ENCODE peak calls at places on chromosomes 12 and 14, in six cellular contexts. One of them, this sample, is unnamed.

GRCh38 chr14:79496701-79497100 is 714.6 kb downstream of the DIO2 start:
- DNase-seq in fibroblast of mammary gland: no peak
- DNase-seq in thoracic aorta: no peak
- DNase-seq in stimulated activated CD8-positive, alpha-beta memory T cell treated with anti-CD3 and anti-CD28 coated beads, Interleukin-15, amount 100 ng/mL, for 24 hours: no peak
- DNase-seq in stomach: no peak
- DNase-seq in NCI-H226: no peak
- DNase-seq in this sample: no peak

GRCh38 chr14:93894992-93895391 is 32.2 kb upstream of the FAM181A start:
- DNase-seq in fibroblast of mammary gland: no peak
- DNase-seq in thoracic aorta: no peak
- DNase-seq in stimulated activated CD8-positive, alpha-beta memory T cell treated with anti-CD3 and anti-CD28 coated beads, Interleukin-15, amount 100 ng/mL, for 24 hours: no peak
- DNase-seq in stomach: no peak
- DNase-seq in NCI-H226: no peak
- DNase-seq in this sample: no peak

GRCh38 chr12:122813310-122813713 is 21.9 kb upstream of the HIP1R start:
- DNase-seq in fibroblast of mammary gland: no peak
- DNase-seq in thoracic aorta: no peak
- DNase-seq in stimulated activated CD8-positive, alpha-beta memory T cell treated with anti-CD3 and anti-CD28 coated beads, Interleukin-15, amount 100 ng/mL, for 24 hours: no peak
- DNase-seq in stomach: no peak
- DNase-seq in NCI-H226: no peak
- DNase-seq in this sample: no peak

GRCh38 chr12:116174904-116175303 is 102.6 kb downstream of the MED13L start:
- DNase-seq in fibroblast of mammary gland: no peak
- DNase-seq in thoracic aorta: no peak
- DNase-seq in stimulated activated CD8-positive, alpha-beta memory T cell treated with anti-CD3 and anti-CD28 coated beads, Interleukin-15, amount 100 ng/mL, for 24 hours: no peak
- DNase-seq in stomach: no peak
- DNase-seq in NCI-H226: no peak
- DNase-seq in this sample: no peak

GRCh38 chr14:98715054-98715453 is 556.9 kb downstream of the BCL11B start:
- DNase-seq in fibroblast of mammary gland: no peak
- DNase-seq in thoracic aorta: no peak
- DNase-seq in stimulated activated CD8-positive, alpha-beta memory T cell treated with anti-CD3 and anti-CD28 coated beads, Interleukin-15, amount 100 ng/mL, for 24 hours: no peak
- DNase-seq in stomach: no peak
- DNase-seq in NCI-H226: no peak
- DNase-seq in this sample: no peak

GRCh38 chr12:102437511-102437910 is 42.9 kb downstream of the IGF1 start:
- DNase-seq in fibroblast of mammary gland: no peak
- DNase-seq in thoracic aorta: no peak
- DNase-seq in stimulated activated CD8-positive, alpha-beta memory T cell treated with anti-CD3 and anti-CD28 coated beads, Interleukin-15, amount 100 ng/mL, for 24 hours: no peak
- DNase-seq in stomach: no peak
- DNase-seq in NCI-H226: no peak
- DNase-seq in this sample: no peak

GRCh38 chr14:65423986-65424385 is 11.5 kb downstream of the FUT8 start:
- DNase-seq in fibroblast of mammary gland: no peak
- DNase-seq in thoracic aorta: no peak
- DNase-seq in stimulated activated CD8-positive, alpha-beta memory T cell treated with anti-CD3 and anti-CD28 coated beads, Interleukin-15, amount 100 ng/mL, for 24 hours: no peak
- DNase-seq in stomach: no peak
- DNase-seq in NCI-H226: no peak
- DNase-seq in this sample: no peak

GRCh38 chr14:75299064-75299463 is 20.4 kb downstream of the FOS start:
- DNase-seq in fibroblast of mammary gland: peak; percentile 80
- DNase-seq in thoracic aorta: no peak
- DNase-seq in stimulated activated CD8-positive, alpha-beta memory T cell treated with anti-CD3 and anti-CD28 coated beads, Interleukin-15, amount 100 ng/mL, for 24 hours: no peak
- DNase-seq in stomach: no peak
- DNase-seq in NCI-H226: peak; percentile 79
- DNase-seq in this sample: peak; percentile 37

GRCh38 chr12:46131729-46132128 is 137.1 kb downstream of the SLC38A1 start:
- DNase-seq in fibroblast of mammary gland: peak; percentile 7
- DNase-seq in thoracic aorta: no peak
- DNase-seq in stimulated activated CD8-positive, alpha-beta memory T cell treated with anti-CD3 and anti-CD28 coated beads, Interleukin-15, amount 100 ng/mL, for 24 hours: no peak
- DNase-seq in stomach: no peak
- DNase-seq in NCI-H226: no peak
- DNase-seq in this sample: no peak

GRCh38 chr12:98440165-98440581 is 75.2 kb upstream of the TMPO start:
- DNase-seq in fibroblast of mammary gland: peak; percentile 95
- DNase-seq in thoracic aorta: peak; percentile 31
- DNase-seq in stimulated activated CD8-positive, alpha-beta memory T cell treated with anti-CD3 and anti-CD28 coated beads, Interleukin-15, amount 100 ng/mL, for 24 hours: no peak
- DNase-seq in stomach: peak; percentile 35
- DNase-seq in NCI-H226: peak; percentile 95
- DNase-seq in this sample: no peak

GRCh38 chr14:61528591-61529021 is 166.7 kb upstream of the HIF1A start:
- DNase-seq in fibroblast of mammary gland: peak; percentile 97
- DNase-seq in thoracic aorta: no peak
- DNase-seq in stimulated activated CD8-positive, alpha-beta memory T cell treated with anti-CD3 and anti-CD28 coated beads, Interleukin-15, amount 100 ng/mL, for 24 hours: no peak
- DNase-seq in stomach: no peak
- DNase-seq in NCI-H226: peak; percentile 91
- DNase-seq in this sample: no peak

GRCh38 chr12:113057565-113058485 is 1.3 kb downstream of the DTX1 start:
- DNase-seq in fibroblast of mammary gland: no peak
- DNase-seq in thoracic aorta: no peak
- DNase-seq in stimulated activated CD8-positive, alpha-beta memory T cell treated with anti-CD3 and anti-CD28 coated beads, Interleukin-15, amount 100 ng/mL, for 24 hours: no peak
- DNase-seq in stomach: no peak
- DNase-seq in NCI-H226: no peak
- DNase-seq in this sample: no peak

GRCh38 chr14:89212386-89213235 is 204.4 kb downstream of the FOXN3 start:
- DNase-seq in fibroblast of mammary gland: no peak
- DNase-seq in thoracic aorta: no peak
- DNase-seq in stimulated activated CD8-positive, alpha-beta memory T cell treated with anti-CD3 and anti-CD28 coated beads, Interleukin-15, amount 100 ng/mL, for 24 hours: no peak
- DNase-seq in stomach: no peak
- DNase-seq in NCI-H226: no peak
- DNase-seq in this sample: no peak

GRCh38 chr14:93964820-93965286 is 11.5 kb downstream of the ASB2 start:
- DNase-seq in fibroblast of mammary gland: no peak
- DNase-seq in thoracic aorta: no peak
- DNase-seq in stimulated activated CD8-positive, alpha-beta memory T cell treated with anti-CD3 and anti-CD28 coated beads, Interleukin-15, amount 100 ng/mL, for 24 hours: no peak
- DNase-seq in stomach: no peak
- DNase-seq in NCI-H226: no peak
- DNase-seq in this sample: no peak

GRCh38 chr14:22551597-22551982 is 37.4 kb downstream of the DAD1 start:
- DNase-seq in fibroblast of mammary gland: no peak
- DNase-seq in thoracic aorta: no peak
- DNase-seq in stimulated activated CD8-positive, alpha-beta memory T cell treated with anti-CD3 and anti-CD28 coated beads, Interleukin-15, amount 100 ng/mL, for 24 hours: no peak
- DNase-seq in stomach: no peak
- DNase-seq in NCI-H226: no peak
- DNase-seq in this sample: no peak

GRCh38 chr14:49982522-49982951 is 89.7 kb downstream of the ARF6 start:
- DNase-seq in fibroblast of mammary gland: peak; percentile 93
- DNase-seq in thoracic aorta: no peak
- DNase-seq in stimulated activated CD8-positive, alpha-beta memory T cell treated with anti-CD3 and anti-CD28 coated beads, Interleukin-15, amount 100 ng/mL, for 24 hours: no peak
- DNase-seq in stomach: no peak
- DNase-seq in NCI-H226: no peak
- DNase-seq in this sample: no peak

GRCh38 chr12:124390442-124391116 is 95.7 kb downstream of the RFLNA start:
- DNase-seq in fibroblast of mammary gland: peak; percentile 83
- DNase-seq in thoracic aorta: no peak
- DNase-seq in stimulated activated CD8-positive, alpha-beta memory T cell treated with anti-CD3 and anti-CD28 coated beads, Interleukin-15, amount 100 ng/mL, for 24 hours: no peak
- DNase-seq in stomach: peak; percentile 59
- DNase-seq in NCI-H226: peak; percentile 84
- DNase-seq in this sample: peak; percentile 63

GRCh38 chr12:7122876-7123769 is 5.6 kb downstream of the RBP5 start:
- DNase-seq in fibroblast of mammary gland: no peak
- DNase-seq in thoracic aorta: no peak
- DNase-seq in stimulated activated CD8-positive, alpha-beta memory T cell treated with anti-CD3 and anti-CD28 coated beads, Interleukin-15, amount 100 ng/mL, for 24 hours: no peak
- DNase-seq in stomach: no peak
- DNase-seq in NCI-H226: no peak
- DNase-seq in this sample: no peak

GRCh38 chr14:28954025-28954424 is 187.4 kb downstream of the FOXG1 start:
- DNase-seq in fibroblast of mammary gland: no peak
- DNase-seq in thoracic aorta: no peak
- DNase-seq in stimulated activated CD8-positive, alpha-beta memory T cell treated with anti-CD3 and anti-CD28 coated beads, Interleukin-15, amount 100 ng/mL, for 24 hours: no peak
- DNase-seq in stomach: no peak
- DNase-seq in NCI-H226: no peak
- DNase-seq in this sample: no peak

GRCh38 chr14:38261620-38262019 is 5.7 kb upstream of the CLEC14A start:
- DNase-seq in fibroblast of mammary gland: no peak
- DNase-seq in thoracic aorta: no peak
- DNase-seq in stimulated activated CD8-positive, alpha-beta memory T cell treated with anti-CD3 and anti-CD28 coated beads, Interleukin-15, amount 100 ng/mL, for 24 hours: no peak
- DNase-seq in stomach: no peak
- DNase-seq in NCI-H226: no peak
- DNase-seq in this sample: no peak

GRCh38 chr12:27709212-27709931 is 1.3 kb upstream of the MRPS35 start:
- DNase-seq in fibroblast of mammary gland: no peak
- DNase-seq in thoracic aorta: no peak
- DNase-seq in stimulated activated CD8-positive, alpha-beta memory T cell treated with anti-CD3 and anti-CD28 coated beads, Interleukin-15, amount 100 ng/mL, for 24 hours: no peak
- DNase-seq in stomach: no peak
- DNase-seq in NCI-H226: no peak
- DNase-seq in this sample: no peak

GRCh38 chr14:61153436-61153835 is 127.7 kb downstream of the TMEM30B start:
- DNase-seq in fibroblast of mammary gland: no peak
- DNase-seq in thoracic aorta: no peak
- DNase-seq in stimulated activated CD8-positive, alpha-beta memory T cell treated with anti-CD3 and anti-CD28 coated beads, Interleukin-15, amount 100 ng/mL, for 24 hours: no peak
- DNase-seq in stomach: no peak
- DNase-seq in NCI-H226: no peak
- DNase-seq in this sample: no peak

GRCh38 chr14:75132374-75133086 is 5.7 kb upstream of the NEK9 start:
- DNase-seq in fibroblast of mammary gland: peak; percentile 81
- DNase-seq in thoracic aorta: no peak
- DNase-seq in stimulated activated CD8-positive, alpha-beta memory T cell treated with anti-CD3 and anti-CD28 coated beads, Interleukin-15, amount 100 ng/mL, for 24 hours: no peak
- DNase-seq in stomach: no peak
- DNase-seq in NCI-H226: peak; percentile 52
- DNase-seq in this sample: peak; percentile 42

GRCh38 chr14:91284791-91285548 is 40.5 kb upstream of the GPR68 start:
- DNase-seq in fibroblast of mammary gland: no peak
- DNase-seq in thoracic aorta: no peak
- DNase-seq in stimulated activated CD8-positive, alpha-beta memory T cell treated with anti-CD3 and anti-CD28 coated beads, Interleukin-15, amount 100 ng/mL, for 24 hours: no peak
- DNase-seq in stomach: no peak
- DNase-seq in NCI-H226: no peak
- DNase-seq in this sample: no peak

GRCh38 chr14:101083564-101084435 is 180.3 kb upstream of the RTL1 start:
- DNase-seq in fibroblast of mammary gland: no peak
- DNase-seq in thoracic aorta: no peak
- DNase-seq in stimulated activated CD8-positive, alpha-beta memory T cell treated with anti-CD3 and anti-CD28 coated beads, Interleukin-15, amount 100 ng/mL, for 24 hours: no peak
- DNase-seq in stomach: peak; percentile 21
- DNase-seq in NCI-H226: no peak
- DNase-seq in this sample: peak; percentile 8

GRCh38 chr14:35339761-35340406 is 47.7 kb downstream of the PSMA6 start:
- DNase-seq in fibroblast of mammary gland: no peak
- DNase-seq in thoracic aorta: no peak
- DNase-seq in stimulated activated CD8-positive, alpha-beta memory T cell treated with anti-CD3 and anti-CD28 coated beads, Interleukin-15, amount 100 ng/mL, for 24 hours: no peak
- DNase-seq in stomach: no peak
- DNase-seq in NCI-H226: no peak
- DNase-seq in this sample: no peak

GRCh38 chr12:101942206-101942605 is 64.8 kb downstream of the DRAM1 start:
- DNase-seq in fibroblast of mammary gland: no peak
- DNase-seq in thoracic aorta: no peak
- DNase-seq in stimulated activated CD8-positive, alpha-beta memory T cell treated with anti-CD3 and anti-CD28 coated beads, Interleukin-15, amount 100 ng/mL, for 24 hours: no peak
- DNase-seq in stomach: no peak
- DNase-seq in NCI-H226: no peak
- DNase-seq in this sample: no peak

GRCh38 chr12:39958377-39958776 is 147.5 kb downstream of the SLC2A13 start:
- DNase-seq in fibroblast of mammary gland: no peak
- DNase-seq in thoracic aorta: no peak
- DNase-seq in stimulated activated CD8-positive, alpha-beta memory T cell treated with anti-CD3 and anti-CD28 coated beads, Interleukin-15, amount 100 ng/mL, for 24 hours: no peak
- DNase-seq in stomach: no peak
- DNase-seq in NCI-H226: no peak
- DNase-seq in this sample: no peak

GRCh38 chr14:54922598-54922997 is 20.0 kb upstream of the GCH1 start:
- DNase-seq in fibroblast of mammary gland: no peak
- DNase-seq in thoracic aorta: no peak
- DNase-seq in stimulated activated CD8-positive, alpha-beta memory T cell treated with anti-CD3 and anti-CD28 coated beads, Interleukin-15, amount 100 ng/mL, for 24 hours: no peak
- DNase-seq in stomach: no peak
- DNase-seq in NCI-H226: no peak
- DNase-seq in this sample: no peak

GRCh38 chr12:120117961-120118709 is 1.6 kb upstream of the RAB35 start:
- DNase-seq in fibroblast of mammary gland: peak; percentile 52
- DNase-seq in thoracic aorta: no peak
- DNase-seq in stimulated activated CD8-positive, alpha-beta memory T cell treated with anti-CD3 and anti-CD28 coated beads, Interleukin-15, amount 100 ng/mL, for 24 hours: no peak
- DNase-seq in stomach: no peak
- DNase-seq in NCI-H226: peak; percentile 21
- DNase-seq in this sample: no peak

GRCh38 chr14:67108230-67108629 is 81.0 kb upstream of the GARIN2 start:
- DNase-seq in fibroblast of mammary gland: no peak
- DNase-seq in thoracic aorta: no peak
- DNase-seq in stimulated activated CD8-positive, alpha-beta memory T cell treated with anti-CD3 and anti-CD28 coated beads, Interleukin-15, amount 100 ng/mL, for 24 hours: no peak
- DNase-seq in stomach: no peak
- DNase-seq in NCI-H226: no peak
- DNase-seq in this sample: no peak

GRCh38 chr12:31021809-31022492 is 51.7 kb upstream of the DDX11 start:
- DNase-seq in fibroblast of mammary gland: peak; percentile 8
- DNase-seq in thoracic aorta: no peak
- DNase-seq in stimulated activated CD8-positive, alpha-beta memory T cell treated with anti-CD3 and anti-CD28 coated beads, Interleukin-15, amount 100 ng/mL, for 24 hours: no peak
- DNase-seq in stomach: no peak
- DNase-seq in NCI-H226: peak; percentile 62
- DNase-seq in this sample: no peak

GRCh38 chr14:68552597-68552996 is 240.3 kb downstream of the ZFP36L1 start:
- DNase-seq in fibroblast of mammary gland: peak; percentile 45
- DNase-seq in thoracic aorta: no peak
- DNase-seq in stimulated activated CD8-positive, alpha-beta memory T cell treated with anti-CD3 and anti-CD28 coated beads, Interleukin-15, amount 100 ng/mL, for 24 hours: no peak
- DNase-seq in stomach: no peak
- DNase-seq in NCI-H226: no peak
- DNase-seq in this sample: no peak

GRCh38 chr12:42588308-42588836 is 1.2 kb downstream of the PRICKLE1 start:
- DNase-seq in fibroblast of mammary gland: peak; percentile 47
- DNase-seq in thoracic aorta: no peak
- DNase-seq in stimulated activated CD8-positive, alpha-beta memory T cell treated with anti-CD3 and anti-CD28 coated beads, Interleukin-15, amount 100 ng/mL, for 24 hours: no peak
- DNase-seq in stomach: no peak
- DNase-seq in NCI-H226: no peak
- DNase-seq in this sample: no peak